ENCODE peak calls at places on chromosomes 3 and 15, in nine cellular contexts. H, J, U, I, Q, F, L, V and P are unnamed samples.

GRCh38 chr3:30286007-30286669 is 320.3 kb upstream of the TGFBR2 start:
- DNase-seq in H (no peak), J (no peak), U (no peak), I (peak), Q (peak), F (peak), L (peak), V (peak), P (peak)

GRCh38 chr3:135991621-135992020 is 26.1 kb downstream of the PPP2R3A start:
- DNase-seq in H (no peak), J (no peak), U (no peak), I (no peak), Q (no peak), F (no peak), L (peak), V (no peak), P (no peak)

GRCh38 chr3:11582123-11582968 is 61.4 kb downstream of the VGLL4 start:
- DNase-seq in H (peak), J (no peak), U (peak), I (peak), Q (peak), F (peak), L (peak), V (no peak), P (peak)

GRCh38 chr3:121735047-121735696 is 14.4 kb downstream of the GOLGB1 start:
- DNase-seq in H (no peak), J (no peak), U (no peak), I (peak), Q (no peak), F (no peak), L (no peak), V (no peak), P (no peak)

GRCh38 chr15:67839358-67839928 is 402 bp downstream of the RNU6-1 start:
- DNase-seq in H (peak), J (no peak), U (no peak), I (peak), Q (no peak), F (no peak), L (peak), V (no peak), P (peak)

GRCh38 chr3:137970914-137971831 is 38.8 kb upstream of the CLDN18 start:
- DNase-seq in H (peak), J (peak), U (peak), I (peak), Q (no peak), F (peak), L (peak), V (peak), P (peak)

GRCh38 chr3:135806342-135806741 is 159.2 kb upstream of the PPP2R3A start:
- DNase-seq in H (no peak), J (no peak), U (no peak), I (no peak), Q (no peak), F (no peak), L (no peak), V (no peak), P (no peak)

GRCh38 chr3:126925411-126926171 is 57.3 kb upstream of the PLXNA1 start:
- DNase-seq in H (no peak), J (no peak), U (no peak), I (peak), Q (no peak), F (no peak), L (no peak), V (no peak), P (no peak)

GRCh38 chr3:30302027-30302426 is 304.4 kb upstream of the TGFBR2 start:
- DNase-seq in H (no peak), J (no peak), U (no peak), I (peak), Q (no peak), F (peak), L (no peak), V (no peak), P (no peak)

GRCh38 chr15:77819841-77820728 is 187.4 kb upstream of the LINGO1 start:
- DNase-seq in H (peak), J (no peak), U (no peak), I (no peak), Q (no peak), F (peak), L (no peak), V (no peak), P (peak)

GRCh38 chr15:77818484-77819270 is 186.0 kb upstream of the LINGO1 start:
- DNase-seq in H (peak), J (no peak), U (no peak), I (no peak), Q (no peak), F (no peak), L (no peak), V (no peak), P (no peak)

GRCh38 chr15:77817434-77817833 is 184.7 kb upstream of the LINGO1 start:
- DNase-seq in H (peak), J (no peak), U (no peak), I (no peak), Q (no peak), F (no peak), L (no peak), V (no peak), P (no peak)

GRCh38 chr15:77821188-77821958 is 188.7 kb upstream of the LINGO1 start:
- DNase-seq in H (peak), J (peak), U (no peak), I (peak), Q (no peak), F (peak), L (peak), V (no peak), P (peak)

DNA sequence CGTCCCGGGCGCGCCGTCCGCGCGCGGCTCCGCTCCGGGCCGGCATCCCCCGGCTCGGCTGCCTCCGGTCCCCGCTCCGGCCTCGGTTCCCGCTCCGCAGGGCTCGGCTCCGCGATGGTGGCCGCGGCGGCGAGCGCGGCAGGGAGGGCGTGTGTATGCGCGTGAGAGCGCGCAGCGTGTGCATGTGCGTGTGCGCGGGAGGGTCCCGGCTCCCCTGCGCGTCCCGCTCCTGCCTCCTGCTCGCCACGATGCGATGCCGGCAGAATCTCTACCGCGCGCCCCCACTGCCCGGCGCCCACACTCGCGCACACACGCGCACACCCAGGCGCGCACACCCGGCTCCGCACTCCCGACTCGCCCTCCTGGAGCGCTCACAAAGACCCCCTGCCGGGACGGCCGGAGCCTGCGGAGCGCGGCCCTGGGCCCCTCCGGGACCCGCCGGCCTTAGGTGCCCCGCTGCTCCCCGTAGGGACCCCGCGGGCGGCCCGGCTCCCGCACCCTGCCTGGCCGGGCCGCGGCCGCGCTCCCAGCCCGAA is 186.6 kb upstream of the LINGO1 start:
- DNase-seq in H (peak), J (no peak), U (no peak), I (no peak), Q (no peak), F (peak), L (no peak), V (no peak), P (no peak)
- H3K4me3 ChIP-seq in H (peak), J (peak), U (no peak), I (no peak), Q (no peak), F (peak), L (no peak), V (peak), P (no peak)

GRCh38 chr15:61227269-61228024 is 1.7 kb downstream of the RORA start:
- DNase-seq in H (peak), J (no peak), U (no peak), I (peak), Q (no peak), F (peak), L (peak), V (no peak), P (peak)
- H3K4me3 ChIP-seq in H (peak), J (peak), U (no peak), I (peak), Q (peak), F (peak), L (peak), V (peak), P (peak)

DNA sequence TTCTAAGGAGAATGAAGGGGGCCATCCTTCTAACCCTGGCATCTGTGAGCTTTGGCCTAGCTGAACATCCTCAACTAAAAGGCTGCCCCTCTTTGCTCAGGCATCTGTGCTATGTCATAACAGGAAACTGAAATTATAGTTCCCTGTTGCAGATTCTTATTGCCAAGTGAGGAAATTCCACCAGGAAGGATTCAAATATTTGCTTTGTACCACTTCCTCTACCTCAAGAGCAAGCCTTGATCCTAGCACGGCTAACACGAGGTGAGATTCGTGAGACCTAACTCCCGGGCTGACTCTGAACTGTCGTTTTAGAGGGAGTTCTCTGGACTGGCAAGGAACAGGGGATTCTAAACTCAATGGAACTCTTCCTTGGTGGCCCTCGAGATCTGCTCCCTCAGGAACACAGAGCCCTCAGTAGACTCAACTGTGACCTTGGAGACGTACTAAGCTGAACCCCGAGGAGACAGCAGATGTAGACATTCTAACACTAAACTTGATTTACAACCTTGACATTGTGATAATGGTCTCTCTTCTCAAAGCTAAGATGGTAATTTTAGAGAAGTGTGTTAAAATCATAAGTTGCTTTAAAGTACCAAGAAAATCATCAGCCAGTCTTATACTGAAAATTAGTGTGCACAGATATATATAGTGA is 4.2 kb downstream of the SPG21 start:
- DNase-seq in H (no peak), J (no peak), U (no peak), I (peak), Q (no peak), F (no peak), L (no peak), V (no peak), P (peak)
- H3K4me3 ChIP-seq in H (no peak), J (no peak), U (no peak), I (no peak), Q (no peak), F (no peak), L (no peak), V (peak), P (no peak)

DNA sequence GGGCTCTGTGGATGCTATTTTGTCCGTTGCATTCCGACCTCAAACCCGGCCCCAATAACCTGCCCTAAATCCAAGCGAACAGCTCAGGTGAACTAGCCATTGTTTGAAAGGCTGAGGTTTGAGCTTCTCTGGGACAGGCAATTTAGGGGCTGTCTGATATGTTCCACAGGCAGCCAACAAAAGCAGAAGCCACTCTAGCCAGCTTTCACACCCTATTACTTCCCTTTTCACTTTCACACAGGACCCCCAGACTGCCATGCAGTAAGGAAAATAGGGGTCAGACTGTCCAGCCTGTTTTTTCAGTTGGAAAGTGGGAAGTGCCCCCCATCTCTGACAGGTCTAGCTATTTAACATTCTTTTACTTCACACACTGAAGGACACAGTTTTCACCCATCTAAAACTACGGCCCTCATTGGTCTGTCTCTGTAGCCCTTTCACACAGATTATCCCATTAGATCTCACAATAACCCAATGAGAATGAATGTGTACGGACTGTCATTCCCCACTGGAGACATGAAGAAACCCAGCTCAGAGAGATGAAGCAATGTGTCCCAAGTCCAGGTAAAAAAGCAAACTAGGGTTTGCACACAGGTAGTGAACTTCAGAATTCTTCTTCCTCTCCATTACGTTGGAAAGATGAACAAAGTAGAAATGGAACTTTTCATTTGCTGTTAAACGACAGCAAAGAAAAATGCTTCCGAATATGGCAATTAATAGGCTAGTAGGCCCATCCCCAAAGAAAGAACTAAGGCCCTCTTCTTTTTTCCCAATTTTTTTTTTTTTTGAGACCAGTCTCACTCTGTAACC is 1.9 kb downstream of the CCDC12 start:
- DNase-seq in H (no peak), J (no peak), U (no peak), I (no peak), Q (no peak), F (no peak), L (no peak), V (no peak), P (peak)
- H3K4me3 ChIP-seq in H (no peak), J (peak), U (no peak), I (no peak), Q (no peak), F (no peak), L (no peak), V (peak), P (no peak)

GRCh38 chr3:96813134-96813819 is 1.1 kb upstream of the EPHA6 start:
- DNase-seq in H (peak), J (no peak), U (peak), I (peak), Q (no peak), F (peak), L (peak), V (peak), P (peak)

GRCh38 chr3:96813820-96814580 is 394 bp upstream of the EPHA6 start:
- DNase-seq in H (peak), J (no peak), U (no peak), I (peak), Q (no peak), F (peak), L (peak), V (peak), P (peak)

GRCh38 chr3:96814581-96815567 is at the start of gene EPHA6:
- DNase-seq in H (peak), J (no peak), U (no peak), I (no peak), Q (no peak), F (peak), L (no peak), V (no peak), P (peak)
- H3K4me3 ChIP-seq in H (peak), J (peak), U (no peak), I (peak), Q (peak), F (peak), L (peak), V (peak), P (peak)

DNA sequence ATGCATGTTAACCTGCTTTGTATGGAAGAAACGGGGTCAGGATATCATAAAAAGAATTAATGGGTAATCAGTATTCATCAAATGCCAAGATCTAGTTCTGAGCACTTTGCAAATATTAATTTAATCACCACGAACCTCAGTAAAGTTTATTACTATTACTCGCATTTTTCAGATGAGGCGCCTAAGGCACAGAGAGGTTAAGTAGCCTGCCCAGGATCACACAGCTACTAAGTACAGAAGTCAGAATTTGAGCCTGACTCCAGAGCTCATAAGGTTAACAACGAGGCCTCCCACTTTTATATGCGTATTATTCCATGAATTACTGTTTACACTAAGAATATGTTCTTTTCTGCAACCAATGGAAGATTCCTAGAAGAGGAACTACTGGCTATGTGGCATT is 109.6 kb upstream of the KLF13 start:
- DNase-seq in H (no peak), J (no peak), U (no peak), I (no peak), Q (no peak), F (no peak), L (no peak), V (no peak), P (no peak)
- H3K4me3 ChIP-seq in H (no peak), J (no peak), U (no peak), I (no peak), Q (no peak), F (no peak), L (no peak), V (peak), P (no peak)

GRCh38 chr3:82736696-82737277 is 975.3 kb upstream of the GBE1 start:
- DNase-seq in H (no peak), J (no peak), U (no peak), I (no peak), Q (no peak), F (no peak), L (no peak), V (no peak), P (no peak)
- H3K4me3 ChIP-seq in H (no peak), J (no peak), U (no peak), I (no peak), Q (no peak), F (no peak), L (no peak), V (no peak), P (no peak)

GRCh38 chr3:50487181-50487580 is 16.3 kb downstream of the CACNA2D2 start:
- DNase-seq in H (peak), J (no peak), U (no peak), I (no peak), Q (no peak), F (no peak), L (no peak), V (no peak), P (peak)

GRCh38 chr3:50491023-50491422 is 12.4 kb downstream of the CACNA2D2 start:
- DNase-seq in H (no peak), J (no peak), U (no peak), I (no peak), Q (no peak), F (no peak), L (no peak), V (no peak), P (no peak)

GRCh38 chr3:50493086-50493485 is 10.3 kb downstream of the CACNA2D2 start:
- DNase-seq in H (no peak), J (no peak), U (no peak), I (no peak), Q (no peak), F (no peak), L (no peak), V (no peak), P (no peak)

GRCh38 chr3:50493623-50494022 is 9.8 kb downstream of the CACNA2D2 start:
- DNase-seq in H (no peak), J (no peak), U (no peak), I (no peak), Q (no peak), F (no peak), L (no peak), V (no peak), P (no peak)

GRCh38 chr3:50490438-50490970 is 12.9 kb downstream of the CACNA2D2 start:
- DNase-seq in H (no peak), J (no peak), U (no peak), I (no peak), Q (no peak), F (no peak), L (no peak), V (no peak), P (no peak)
- H3K4me3 ChIP-seq in H (no peak), J (no peak), U (no peak), I (no peak), Q (no peak), F (no peak), L (no peak), V (no peak), P (no peak)